ENCODE peak calls at places on chromosomes 3 and 15, in six cellular contexts. U is fibroblast of lung, Q is MCF 10A, F is sigmoid colon, T is pancreas, V is endothelial cell. P is an unnamed sample.

GRCh38 chr3:114756506-114757279 is 390.4 kb downstream of the ZBTB20 start:
- DNase-seq in U (peak; percentile 48), Q (no peak), F (peak; percentile 68), T (no peak), V (no peak), P (no peak)

GRCh38 chr15:56040081-56041035 is 46.9 kb upstream of the NEDD4 start:
- DNase-seq in U (peak; percentile 94), Q (peak; percentile 96), F (peak; percentile 87), T (no peak), V (no peak), P (peak; percentile 29)

GRCh38 chr15:44719293-44719999 is 8.1 kb downstream of the B2M start:
- DNase-seq in U (peak; percentile 21), Q (peak; percentile 16), F (no peak), T (no peak), V (no peak), P (no peak)

GRCh38 chr15:92963794-92964193 is 63.7 kb downstream of the CHD2 start:
- DNase-seq in U (no peak), Q (no peak), F (no peak), T (no peak), V (no peak), P (no peak)

GRCh38 chr3:195096484-195097330 is 174.3 kb downstream of the XXYLT1 start:
- DNase-seq in U (no peak), Q (no peak), F (no peak), T (no peak), V (no peak), P (no peak)

GRCh38 chr3:135706758-135707375 is 258.7 kb upstream of the PPP2R3A start:
- DNase-seq in U (peak; percentile 3), Q (peak; percentile 13), F (no peak), T (no peak), V (no peak), P (no peak)

GRCh38 chr3:49976942-49977341 is 37.0 kb downstream of the RBM6 start:
- DNase-seq in U (no peak), Q (no peak), F (no peak), T (no peak), V (no peak), P (no peak)

GRCh38 chr3:149277338-149277813 is 55.7 kb upstream of the CP start:
- DNase-seq in U (peak; percentile 89), Q (peak; percentile 61), F (no peak), T (no peak), V (no peak), P (no peak)

GRCh38 chr3:127065561-127066270 is 82.8 kb downstream of the PLXNA1 start:
- DNase-seq in U (peak; percentile 27), Q (no peak), F (peak; percentile 41), T (no peak), V (no peak), P (no peak)

GRCh38 chr3:62703423-62704167 is 171.6 kb downstream of the CADPS start:
- DNase-seq in U (peak; percentile 79), Q (no peak), F (no peak), T (no peak), V (no peak), P (no peak)

GRCh38 chr3:13262493-13263211 is 157.5 kb downstream of the NUP210 start:
- DNase-seq in U (no peak), Q (peak; percentile 18), F (no peak), T (no peak), V (peak; percentile 61), P (no peak)

GRCh38 chr15:79160211-79160610 is 69.6 kb upstream of the RASGRF1 start:
- DNase-seq in U (no peak), Q (peak; percentile 81), F (no peak), T (no peak), V (no peak), P (no peak)

GRCh38 chr3:169149349-169149890 is 514.1 kb downstream of the MECOM start:
- DNase-seq in U (peak; percentile 80), Q (peak; percentile 86), F (peak; percentile 84), T (peak; percentile 93), V (peak; percentile 94), P (peak; percentile 56)

GRCh38 chr15:71691700-71692417 is 118.5 kb upstream of the NR2E3 start:
- DNase-seq in U (peak; percentile 97), Q (peak; percentile 73), F (no peak), T (no peak), V (no peak), P (no peak)

GRCh38 chr3:194386066-194386465 is 13.0 kb downstream of the GP5 start:
- DNase-seq in U (no peak), Q (no peak), F (no peak), T (no peak), V (no peak), P (no peak)

GRCh38 chr15:60795889-60796288 is 316.9 kb upstream of the ICE2 start:
- DNase-seq in U (no peak), Q (no peak), F (no peak), T (no peak), V (no peak), P (no peak)

GRCh38 chr3:95277614-95278013 is 1214.8 kb downstream of the NSUN3 start:
- DNase-seq in U (no peak), Q (no peak), F (no peak), T (no peak), V (no peak), P (no peak)

GRCh38 chr3:152121292-152121654 is 147.5 kb upstream of the MBNL1 start:
- DNase-seq in U (peak; percentile 96), Q (peak; percentile 65), F (no peak), T (no peak), V (no peak), P (no peak)

GRCh38 chr3:126412841-126413692 is 18.4 kb downstream of the CFAP100 start:
- DNase-seq in U (no peak), Q (no peak), F (no peak), T (no peak), V (no peak), P (no peak)

GRCh38 chr15:60773255-60773654 is 294.3 kb upstream of the ICE2 start:
- DNase-seq in U (no peak), Q (no peak), F (no peak), T (no peak), V (no peak), P (no peak)

GRCh38 chr3:150740733-150741496 is 22.1 kb downstream of the SIAH2 start:
- DNase-seq in U (no peak), Q (no peak), F (no peak), T (no peak), V (no peak), P (no peak)

DNA sequence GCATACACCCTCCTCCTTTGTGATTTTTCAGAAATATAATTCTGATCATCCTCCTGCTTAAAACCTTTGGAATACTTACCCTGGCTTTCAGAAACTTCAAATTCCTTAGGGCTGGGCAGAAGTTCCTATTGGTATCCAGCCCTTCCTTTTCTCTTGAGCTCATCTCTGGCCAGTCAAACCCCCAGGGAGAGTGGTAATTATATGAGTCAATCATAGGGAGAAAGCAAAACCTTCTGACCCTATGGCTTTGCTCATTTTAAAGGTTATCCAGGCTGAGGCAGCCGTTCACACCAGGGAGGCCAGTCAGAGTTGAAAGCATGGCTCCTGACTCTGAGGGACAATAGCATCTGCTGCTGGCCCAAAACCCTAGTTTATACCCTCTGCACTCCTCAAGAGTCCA is 23.9 kb upstream of the CTNNB1 start:
- DNase-seq in U (no peak), Q (no peak), F (no peak), T (no peak), V (no peak), P (no peak)
- TF ChIP-seq CTCF in U (no peak), Q (no peak), F (no peak), T (no peak), V (no peak), P (no peak)

DNA sequence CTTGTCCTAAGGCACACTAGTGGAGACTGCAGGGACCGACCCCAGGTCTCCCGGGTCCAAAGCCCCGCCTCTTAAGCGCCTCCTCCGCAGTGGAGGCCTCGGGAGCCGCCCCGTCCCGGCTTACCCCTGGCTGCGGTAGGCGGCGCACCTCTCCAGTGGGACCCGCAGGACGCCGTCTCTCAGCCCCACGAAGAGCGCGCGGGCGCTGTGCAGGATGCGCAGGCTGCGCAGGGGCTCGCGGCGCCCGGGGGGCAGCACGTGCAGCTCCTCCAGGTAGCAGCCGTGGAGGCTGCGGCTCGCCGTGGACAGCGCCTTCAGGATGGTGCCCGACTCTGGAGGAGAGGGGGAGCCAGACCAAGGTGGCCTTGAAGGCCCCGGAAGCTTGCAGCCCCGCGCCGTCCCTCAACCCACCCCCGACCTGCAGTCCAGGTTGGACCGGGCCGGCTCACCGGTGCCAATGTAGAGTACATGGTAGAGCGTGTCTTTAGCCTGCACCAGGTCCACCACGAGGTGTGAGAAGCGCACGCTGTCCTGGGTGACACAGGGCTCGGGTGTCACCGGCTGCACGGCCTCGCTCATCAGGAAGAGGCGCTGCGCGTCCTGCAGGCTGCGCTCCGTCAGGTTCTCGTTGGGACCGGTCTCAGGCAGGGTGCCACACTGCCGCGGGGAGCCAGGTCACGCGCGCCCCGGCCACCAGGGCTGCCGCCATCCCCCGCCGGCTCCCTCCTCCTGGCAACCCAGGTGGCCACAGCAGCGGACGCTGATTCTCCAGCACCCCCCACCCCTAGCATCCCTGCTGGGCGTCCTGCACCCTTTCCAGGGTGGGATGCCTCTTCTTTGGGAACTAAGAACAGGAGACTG is 105.5 kb downstream of the SEMA5B start:
- DNase-seq in U (no peak), Q (no peak), F (peak; percentile 62), T (no peak), V (peak; percentile 53), P (no peak)
- TF ChIP-seq CTCF in U (no peak), Q (no peak), F (no peak), T (no peak), V (no peak), P (no peak)

GRCh38 chr3:125055165-125055912 is 458 bp downstream of the HEG1 start:
- DNase-seq in U (no peak), Q (no peak), F (no peak), T (peak; percentile 70), V (no peak), P (no peak)

GRCh38 chr3:125053304-125053699 is 2.5 kb downstream of the HEG1 start:
- DNase-seq in U (no peak), Q (no peak), F (no peak), T (no peak), V (no peak), P (no peak)

GRCh38 chr3:125055913-125056705 is at the start of gene HEG1:
- DNase-seq in U (peak; percentile 84), Q (peak; percentile 69), F (peak; percentile 95), T (peak; percentile 94), V (peak; percentile 67), P (peak; percentile 56)

GRCh38 chr3:125052671-125053303 is 3.0 kb downstream of the HEG1 start:
- DNase-seq in U (peak; percentile 94), Q (no peak), F (no peak), T (no peak), V (no peak), P (no peak)

DNA sequence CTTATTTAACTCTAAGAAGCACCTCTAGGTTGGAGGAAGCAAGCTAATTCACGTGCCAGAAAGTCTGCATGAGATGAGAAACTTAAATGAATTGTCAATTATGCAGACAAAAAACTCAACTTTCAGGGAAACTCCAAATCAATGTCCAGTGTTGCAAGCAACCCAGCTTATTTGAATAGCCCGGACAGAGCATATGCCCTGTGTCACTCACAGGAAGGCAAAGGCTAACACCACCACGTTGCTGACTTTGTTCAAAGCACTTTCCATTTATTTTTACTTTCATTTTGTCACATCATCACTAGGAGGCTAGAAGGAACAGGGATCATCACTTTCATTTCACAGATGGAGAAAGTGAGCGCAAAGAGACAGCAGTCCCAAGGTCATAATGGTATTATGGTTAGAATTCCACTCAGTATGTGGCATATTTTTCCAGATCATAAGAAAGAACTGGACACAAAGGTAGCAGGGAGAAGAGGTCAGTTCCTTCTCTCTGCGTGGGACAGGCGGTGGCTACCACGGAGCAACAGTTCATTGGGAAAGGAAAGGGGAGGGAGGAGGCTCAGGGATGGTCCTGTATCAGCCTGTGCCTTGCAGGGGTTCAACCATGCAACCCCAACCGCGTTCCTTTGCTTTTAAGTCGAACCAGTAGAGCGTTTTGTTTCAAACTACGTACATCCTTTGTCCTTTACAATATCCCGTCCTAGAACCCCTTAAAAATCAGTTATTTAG is 1.2 kb downstream of the HEG1 start:
- DNase-seq in U (peak; percentile 53), Q (peak; percentile 37), F (no peak), T (no peak), V (no peak), P (no peak)
- TF ChIP-seq CTCF in U (peak; percentile 25), Q (no peak), F (no peak), T (no peak), V (no peak), P (no peak)

GRCh38 chr3:46162975-46163550 is 45.0 kb downstream of the CCR1 start:
- DNase-seq in U (no peak), Q (peak; percentile 78), F (no peak), T (no peak), V (no peak), P (no peak)
- TF ChIP-seq CTCF in U (no peak), Q (no peak), F (no peak), T (no peak), V (no peak), P (no peak)